ENCODE peak calls at places on chromosomes 7 and 10, in seven cellular contexts. Z is AG04450, I is brain microvascular endothelial cell, H is tibial artery, K is endodermal cell, S is pancreas, W is DND-41. C is an unnamed sample.

GRCh38 chr10:30935078-30935477 is 96.6 kb downstream of the ZNF438 start:
- DNase-seq in Z (no peak), I (no peak), H (no peak), K (no peak), S (no peak), W (no peak), C (no peak)

GRCh38 chr7:153088601-153089000 is 329.0 kb downstream of the ACTR3B start:
- DNase-seq in Z (no peak), I (no peak), H (no peak), K (no peak), S (no peak), W (no peak), C (no peak)

GRCh38 chr7:30365626-30366025 is 81.2 kb downstream of the ZNRF2 start:
- DNase-seq in Z (no peak), I (no peak), H (no peak), K (no peak), S (no peak), W (no peak), C (no peak)

GRCh38 chr10:44581996-44582395 is 197.1 kb upstream of the CXCL12 start:
- DNase-seq in Z (no peak), I (no peak), H (no peak), K (peak), S (no peak), W (no peak), C (no peak)

GRCh38 chr10:10642741-10643280 is 374.9 kb upstream of the CELF2 start:
- DNase-seq in Z (no peak), I (peak), H (peak), K (no peak), S (no peak), W (no peak), C (no peak)

GRCh38 chr10:96306516-96306915 is 2.3 kb downstream of the DNTT start:
- DNase-seq in Z (no peak), I (no peak), H (peak), K (no peak), S (no peak), W (peak), C (no peak)

GRCh38 chr10:128063736-128064614 is 62.2 kb downstream of the MKI67 start:
- DNase-seq in Z (no peak), I (no peak), H (no peak), K (peak), S (no peak), W (peak), C (no peak)

GRCh38 chr10:24858244-24858907 is 94.0 kb downstream of the PRTFDC1 start:
- DNase-seq in Z (no peak), I (peak), H (no peak), K (peak), S (no peak), W (no peak), C (no peak)

GRCh38 chr7:55409474-55410225 is 44.5 kb downstream of the LANCL2 start:
- DNase-seq in Z (no peak), I (peak), H (no peak), K (no peak), S (no peak), W (no peak), C (no peak)

DNA sequence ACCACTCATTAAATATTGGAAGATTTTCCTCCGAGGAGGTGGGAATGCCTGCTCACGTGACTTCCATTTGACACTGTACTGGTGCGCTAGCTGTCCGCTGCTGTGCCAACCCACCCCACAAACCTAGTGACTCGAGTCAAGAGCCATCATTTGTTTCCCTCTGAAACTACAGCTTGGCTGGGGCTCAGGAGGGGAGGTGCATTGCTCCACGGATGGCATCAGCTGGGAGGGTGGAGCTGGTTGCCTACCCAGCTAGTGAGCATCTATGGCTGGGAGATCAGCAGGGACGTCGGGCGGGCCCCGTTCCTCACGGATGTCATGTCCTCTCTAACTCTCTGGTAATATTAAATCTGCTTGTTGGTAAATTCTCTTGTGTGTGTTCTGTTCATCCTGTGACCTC is 9.5 kb upstream of the FOXL3 start:
- DNase-seq in Z (no peak), I (no peak), H (no peak), K (no peak), S (no peak), W (no peak), C (no peak)
- H3K4me3 ChIP-seq in Z (no peak), I (no peak), H (no peak), K (no peak), S (no peak), W (no peak), C (no peak)

GRCh38 chr7:44748042-44748947 is at the start of gene ZMIZ2:
- DNase-seq in Z (peak), I (peak), H (peak), K (peak), S (peak), W (peak), C (peak)

GRCh38 chr7:44750921-44751571 is 2.4 kb downstream of the ZMIZ2 start:
- DNase-seq in Z (no peak), I (peak), H (no peak), K (peak), S (no peak), W (peak), C (peak)

GRCh38 chr7:44748948-44749731 is 493 bp downstream of the ZMIZ2 start:
- DNase-seq in Z (no peak), I (no peak), H (no peak), K (peak), S (no peak), W (peak), C (peak)

GRCh38 chr7:44750424-44750823 is 1.8 kb downstream of the ZMIZ2 start:
- DNase-seq in Z (no peak), I (no peak), H (no peak), K (no peak), S (no peak), W (no peak), C (no peak)

GRCh38 chr7:44749992-44750391 is 1.3 kb downstream of the ZMIZ2 start:
- DNase-seq in Z (no peak), I (no peak), H (no peak), K (no peak), S (no peak), W (no peak), C (no peak)
- H3K4me3 ChIP-seq in Z (peak), I (peak), H (peak), K (peak), S (no peak), W (peak), C (peak)

GRCh38 chr10:132519382-132520146 is 18.0 kb upstream of the INPP5A start:
- DNase-seq in Z (no peak), I (no peak), H (peak), K (peak), S (no peak), W (no peak), C (no peak)

GRCh38 chr10:132518572-132519381 is 18.8 kb upstream of the INPP5A start:
- DNase-seq in Z (no peak), I (no peak), H (peak), K (peak), S (peak), W (no peak), C (no peak)

GRCh38 chr10:132516771-132517725 is 20.5 kb upstream of the INPP5A start:
- DNase-seq in Z (peak), I (peak), H (peak), K (peak), S (peak), W (no peak), C (no peak)

GRCh38 chr10:132515811-132516726 is 21.5 kb upstream of the INPP5A start:
- DNase-seq in Z (no peak), I (no peak), H (peak), K (peak), S (peak), W (no peak), C (no peak)

GRCh38 chr10:132517951-132518521 is 19.6 kb upstream of the INPP5A start:
- DNase-seq in Z (no peak), I (no peak), H (peak), K (peak), S (peak), W (no peak), C (no peak)
- H3K4me3 ChIP-seq in Z (no peak), I (no peak), H (peak), K (peak), S (no peak), W (no peak), C (no peak)

DNA sequence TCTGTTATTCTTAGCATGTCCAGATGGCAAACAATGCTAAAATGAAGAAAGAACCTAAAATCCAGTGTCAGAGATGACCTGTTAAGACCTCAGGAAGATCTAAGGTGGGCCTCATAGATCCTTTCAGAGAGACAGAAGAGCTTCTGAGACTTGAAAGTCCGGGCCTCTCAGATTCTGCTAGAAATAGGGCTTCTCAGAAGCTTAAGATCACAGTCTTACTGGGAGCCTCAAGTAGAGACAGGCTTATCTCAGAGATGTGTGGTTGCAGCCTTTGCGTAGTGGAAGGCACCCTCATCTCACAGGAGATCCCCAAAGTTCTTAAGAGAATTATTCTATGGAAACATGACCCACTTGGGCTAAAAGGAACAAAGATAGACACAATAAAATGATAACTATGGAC is 642.8 kb downstream of the TNS3 start:
- DNase-seq in Z (no peak), I (no peak), H (no peak), K (no peak), S (no peak), W (no peak), C (no peak)
- H3K4me3 ChIP-seq in Z (no peak), I (no peak), H (no peak), K (no peak), S (no peak), W (no peak), C (no peak)

GRCh38 chr10:102064868-102065560 is at the start of gene HPS6:
- DNase-seq in Z (peak), I (peak), H (peak), K (peak), S (peak), W (peak), C (peak)

GRCh38 chr10:102067091-102067916 is 2.2 kb downstream of the HPS6 start:
- DNase-seq in Z (no peak), I (no peak), H (no peak), K (no peak), S (no peak), W (no peak), C (no peak)

GRCh38 chr10:102065561-102066420 is 642 bp downstream of the HPS6 start:
- DNase-seq in Z (no peak), I (peak), H (peak), K (peak), S (peak), W (no peak), C (no peak)

GRCh38 chr10:102066421-102067068 is 1.4 kb downstream of the HPS6 start:
- DNase-seq in Z (no peak), I (no peak), H (no peak), K (no peak), S (no peak), W (no peak), C (no peak)

GRCh38 chr10:102064503-102064867 is 664 bp upstream of the HPS6 start:
- DNase-seq in Z (no peak), I (no peak), H (no peak), K (no peak), S (no peak), W (no peak), C (no peak)
- H3K4me3 ChIP-seq in Z (no peak), I (no peak), H (peak), K (peak), S (no peak), W (peak), C (peak)

DNA sequence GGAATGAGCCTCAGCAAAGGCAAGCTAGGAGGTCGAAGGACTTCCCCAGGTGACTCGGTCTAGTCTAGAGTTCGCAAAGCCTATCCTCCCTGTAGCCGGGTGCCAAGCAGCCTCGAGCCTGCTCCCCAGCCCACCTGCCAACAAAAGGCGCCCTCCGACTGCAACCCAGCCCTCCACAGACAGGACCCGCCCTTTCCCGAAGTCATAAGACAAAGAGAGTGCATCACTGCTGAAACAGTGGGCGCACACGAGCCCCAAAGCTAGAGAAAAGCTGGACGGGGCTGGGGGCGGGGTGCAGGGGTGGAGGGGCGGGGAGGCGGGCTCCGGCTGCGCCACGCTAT is 667 bp upstream of the COL1A2 start:
- DNase-seq in Z (peak), I (no peak), H (no peak), K (no peak), S (no peak), W (no peak), C (no peak)
- H3K4me3 ChIP-seq in Z (peak), I (peak), H (peak), K (no peak), S (no peak), W (no peak), C (no peak)

GRCh38 chr10:93458821-93459257 is 23.3 kb downstream of the MYOF start:
- DNase-seq in Z (peak), I (peak), H (peak), K (peak), S (peak), W (no peak), C (no peak)
- H3K4me3 ChIP-seq in Z (peak), I (no peak), H (peak), K (no peak), S (no peak), W (no peak), C (no peak)

GRCh38 chr7:130841416-130841815 is 107.4 kb upstream of the KLF14 start:
- DNase-seq in Z (no peak), I (no peak), H (no peak), K (no peak), S (no peak), W (peak), C (no peak)
- H3K4me3 ChIP-seq in Z (no peak), I (no peak), H (no peak), K (no peak), S (no peak), W (no peak), C (no peak)